ENCODE peak calls at places on chromosomes 12 and 14, in nine cellular contexts. L is heart left ventricle, T is neural crest cell, J is choroid plexus epithelial cell, A is heart right ventricle, X is WTC11, E is IMR-90, K is HFFc6, Q is right atrium auricular region. R is an unnamed sample.
A peak's percentile ranks its signal among the peaks of the same experiment; 100 is the strongest.

GRCh38 chr14:68157971-68158371 is 338.4 kb downstream of the RAD51B start:
- DNase-seq in X (no peak), L (no peak), E (peak; percentile 41), T (no peak), Q (no peak), J (no peak), K (peak; percentile 32), A (no peak), R (no peak)

GRCh38 chr14:105894125-105894977 is 368.0 kb downstream of the TMEM121 start:
- DNase-seq in K (no peak), Q (no peak), L (no peak), J (no peak), A (peak; percentile 1), T (no peak), E (no peak), X (peak; percentile 1), R (peak; percentile 5)

GRCh38 chr12:62131153-62131552 is 129.1 kb upstream of the USP15 start:
- DNase-seq in X (no peak), A (no peak), J (no peak), E (no peak), L (no peak), K (no peak), T (no peak), Q (no peak), R (no peak)

GRCh38 chr12:30806989-30807694 is 52.4 kb upstream of the CAPRIN2 start:
- DNase-seq in Q (no peak), A (no peak), E (peak; percentile 76), J (peak; percentile 90), K (peak; percentile 63), L (peak; percentile 46), T (no peak), X (peak; percentile 37), R (no peak)

GRCh38 chr12:15562263-15562662 is 226.9 kb downstream of the EPS8 start:
- DNase-seq in Q (no peak), J (no peak), T (no peak), K (no peak), A (no peak), L (no peak), E (no peak), X (no peak), R (no peak)

GRCh38 chr12:130571089-130571488 is 145.0 kb downstream of the RIMBP2 start:
- DNase-seq in L (no peak), J (no peak), K (no peak), T (no peak), A (no peak), Q (no peak), E (no peak), X (no peak), R (no peak)

GRCh38 chr12:53995311-53996187 is 4.4 kb upstream of the HOXC9 start:
- DNase-seq in X (peak; percentile 76), J (no peak), T (no peak), K (no peak), A (no peak), E (no peak), Q (no peak), L (no peak), R (no peak)

GRCh38 chr12:28257411-28257810 is 67.2 kb downstream of the CCDC91 start:
- DNase-seq in Q (no peak), A (no peak), J (no peak), T (no peak), E (no peak), X (no peak), L (no peak), K (no peak), R (no peak)

GRCh38 chr14:91770185-91770584 is 38.3 kb upstream of the CATSPERB start:
- DNase-seq in X (no peak), K (no peak), E (no peak), T (no peak), A (no peak), Q (no peak), L (no peak), J (no peak), R (no peak)

GRCh38 chr12:121209629-121210572 is at the start of gene P2RX4:
- DNase-seq in X (peak; percentile 86), T (peak; percentile 63), L (peak; percentile 85), J (peak; percentile 71), Q (peak; percentile 84), A (peak; percentile 89), K (peak; percentile 65), E (peak; percentile 73), R (peak; percentile 97)
- TF ChIP-seq CTCF in X (no peak), T (peak; percentile 45), L (peak; percentile 50), J (no peak), Q (peak; percentile 15), A (peak; percentile 50), K (peak; percentile 60), E (peak; percentile 31), R (peak; percentile 40)

GRCh38 chr12:124386661-124387509 is 92.0 kb downstream of the RFLNA start:
- DNase-seq in K (no peak), Q (no peak), X (no peak), A (peak; percentile 56), L (peak; percentile 54), E (no peak), T (no peak), J (peak; percentile 45), R (no peak)

GRCh38 chr12:124387510-124387855 is 92.6 kb downstream of the RFLNA start:
- DNase-seq in X (no peak), L (peak; percentile 72), E (no peak), T (no peak), J (no peak), Q (no peak), K (no peak), A (peak; percentile 76), R (no peak)

GRCh38 chr12:124384299-124384894 is 89.5 kb downstream of the RFLNA start:
- DNase-seq in L (no peak), Q (no peak), T (no peak), A (no peak), E (no peak), J (no peak), K (no peak), X (no peak), R (no peak)

GRCh38 chr12:124386059-124386458 is 91.2 kb downstream of the RFLNA start:
- DNase-seq in T (no peak), X (no peak), K (no peak), A (peak; percentile 69), Q (no peak), J (peak; percentile 57), E (no peak), L (peak; percentile 75), R (no peak)

GRCh38 chr12:124385219-124385969 is 90.5 kb downstream of the RFLNA start:
- DNase-seq in Q (no peak), J (peak; percentile 88), E (peak; percentile 85), X (no peak), T (no peak), L (no peak), A (no peak), K (peak; percentile 89), R (no peak)
- TF ChIP-seq CTCF in Q (no peak), J (no peak), E (no peak), X (no peak), T (no peak), L (no peak), A (no peak), K (peak; percentile 31), R (no peak)

DNA sequence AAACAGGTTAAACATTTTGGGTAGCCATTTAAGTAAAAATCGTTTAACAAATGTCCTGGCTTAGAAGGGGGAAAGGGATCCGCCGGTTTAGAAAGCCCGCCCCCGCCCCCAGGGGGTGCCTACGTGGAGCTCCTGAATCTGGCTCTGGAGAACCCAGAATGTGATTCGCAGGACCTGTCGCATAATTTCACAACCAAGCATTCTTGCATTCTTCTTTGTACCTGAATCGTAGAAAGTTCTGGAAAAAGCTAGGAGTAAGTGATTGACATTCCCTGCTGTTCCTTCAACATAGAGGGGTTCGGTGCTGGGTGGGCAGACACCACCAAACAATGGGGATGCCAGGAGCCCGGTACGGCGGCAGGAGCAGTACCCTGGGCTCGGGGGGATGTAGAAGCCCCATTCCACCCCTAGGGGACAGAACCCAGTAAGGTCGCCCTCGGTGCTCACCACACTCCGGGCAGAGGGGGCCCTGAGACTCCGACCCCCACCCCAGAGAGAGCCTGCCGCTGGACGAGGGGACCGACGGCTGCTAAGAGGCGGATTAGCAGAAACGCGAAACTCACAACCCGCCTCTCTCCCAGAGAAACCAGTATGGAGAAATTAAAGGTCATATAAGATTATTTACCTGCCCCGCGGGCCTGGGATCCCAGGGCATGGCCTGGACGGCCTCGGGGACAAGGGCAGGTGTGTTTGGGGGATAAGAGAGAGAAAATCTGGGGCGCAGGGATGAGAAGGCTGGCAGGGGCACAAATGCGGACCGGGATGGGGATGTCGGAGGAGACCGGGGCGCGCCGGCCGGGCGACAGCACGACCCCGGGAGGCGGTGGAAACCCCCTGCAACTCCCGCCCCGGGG is 547 bp downstream of the CSRP2 start:
- DNase-seq in A (peak; percentile 19), E (no peak), J (peak; percentile 20), T (peak; percentile 34), L (peak; percentile 13), K (no peak), Q (no peak), X (peak; percentile 74), R (no peak)
- TF ChIP-seq CTCF in A (peak; percentile 28), E (peak; percentile 26), J (peak; percentile 20), T (peak; percentile 55), L (peak; percentile 15), K (peak; percentile 51), Q (no peak), X (no peak), R (no peak)

GRCh38 chr12:16674885-16675284 is 68.9 kb upstream of the LMO3 start:
- DNase-seq in A (no peak), Q (no peak), J (no peak), X (no peak), L (no peak), T (no peak), E (no peak), K (no peak), R (no peak)
- TF ChIP-seq CTCF in A (no peak), Q (no peak), J (no peak), X (no peak), L (no peak), T (peak; percentile 43), E (no peak), K (peak; percentile 46), R (no peak)

GRCh38 chr12:120402217-120402616 is 33.3 kb upstream of the MSI1 start:
- DNase-seq in K (no peak), Q (no peak), L (no peak), X (peak; percentile 61), E (no peak), T (peak; percentile 56), A (no peak), J (peak; percentile 11), R (no peak)
- TF ChIP-seq CTCF in K (no peak), Q (no peak), L (no peak), X (no peak), E (no peak), T (no peak), A (no peak), J (no peak), R (no peak)